ENCODE peak calls at places on chromosomes 7 and 10, in six cellular contexts. Q is mammary epithelial cell, H is fibroblast of lung, C is IMR-90, E is keratinocyte, M is mesenchymal stem cell. J is an unnamed sample.

GRCh38 chr10:23270531-23270930 is 74.1 kb downstream of the C10orf67 start:
- DNase-seq in E (no peak), M (no peak), C (no peak), H (no peak), Q (no peak), J (no peak)

GRCh38 chr7:14598978-14599377 is 303.6 kb downstream of the DGKB start:
- DNase-seq in C (peak), Q (peak), M (no peak), E (no peak), H (peak), J (no peak)

GRCh38 chr10:127908958-127909267 is 2.0 kb downstream of the PTPRE start:
- DNase-seq in E (no peak), H (no peak), M (no peak), Q (no peak), C (no peak), J (no peak)

GRCh38 chr10:85458274-85458673 is 908.3 kb downstream of the GRID1 start:
- DNase-seq in M (no peak), H (no peak), Q (no peak), E (no peak), C (no peak), J (no peak)

GRCh38 chr7:64654796-64655548 is 11.0 kb upstream of the ZNF107 start:
- DNase-seq in M (no peak), C (no peak), Q (peak), H (no peak), E (no peak), J (no peak)

GRCh38 chr7:100373261-100373831 is at the start of gene PILRA:
- DNase-seq in Q (no peak), H (no peak), M (peak), C (no peak), E (no peak), J (peak)

GRCh38 chr7:21923663-21924062 is 22.0 kb downstream of the CDCA7L start:
- DNase-seq in Q (no peak), C (peak), E (no peak), M (no peak), H (peak), J (peak)

GRCh38 chr7:15886626-15887025 is 200.1 kb upstream of the MEOX2 start:
- DNase-seq in E (no peak), Q (no peak), C (no peak), M (no peak), H (no peak), J (no peak)

GRCh38 chr10:34726862-34727261 is 88.2 kb downstream of the PARD3 start:
- DNase-seq in E (no peak), H (no peak), C (no peak), Q (no peak), M (no peak), J (no peak)

GRCh38 chr7:151923097-151923876 is 33.0 kb upstream of the GALNTL5 start:
- DNase-seq in C (no peak), E (no peak), Q (peak), H (no peak), M (no peak), J (peak)

GRCh38 chr7:30470163-30470770 is 8.3 kb downstream of the NOD1 start:
- DNase-seq in C (peak), H (peak), M (peak), E (no peak), Q (no peak), J (no peak)

GRCh38 chr10:112983444-112984056 is 33.5 kb downstream of the TCF7L2 start:
- DNase-seq in Q (no peak), M (no peak), E (no peak), H (no peak), C (no peak), J (no peak)
- H3K9ac ChIP-seq in Q (no peak), M (no peak), E (no peak), H (no peak), C (no peak), J (no peak)

GRCh38 chr10:124739996-124740373 is 4.2 kb downstream of the FAM53B start:
- DNase-seq in E (no peak), C (no peak), M (no peak), H (no peak), Q (no peak), J (no peak)
- H3K9ac ChIP-seq in E (peak), C (no peak), M (peak), H (no peak), Q (peak), J (peak)

DNA sequence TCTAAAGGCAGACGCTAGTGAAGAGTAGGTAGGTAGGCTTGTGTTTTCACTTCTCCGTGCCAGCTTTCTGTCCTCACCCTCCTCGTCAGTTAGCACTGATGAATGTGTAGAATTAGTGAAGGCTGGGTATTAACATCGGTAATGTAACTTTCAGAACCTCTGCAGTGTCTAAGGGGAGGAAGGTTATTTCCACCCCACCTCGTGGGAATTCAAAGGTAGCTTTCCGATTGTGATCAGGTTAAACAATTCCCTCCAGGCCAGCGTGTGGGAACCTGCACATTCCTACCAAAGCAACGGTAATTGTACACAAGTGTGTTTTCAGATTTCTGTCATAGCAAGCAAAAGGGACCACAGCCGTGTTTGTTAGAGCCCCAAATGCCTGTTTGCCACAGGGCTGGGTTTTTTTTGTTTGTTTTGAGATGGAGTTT is 405.0 kb upstream of the GALNT17 start:
- DNase-seq in E (no peak), M (no peak), H (no peak), C (no peak), Q (no peak), J (no peak)
- H3K9ac ChIP-seq in E (peak), M (no peak), H (no peak), C (no peak), Q (no peak), J (no peak)

DNA sequence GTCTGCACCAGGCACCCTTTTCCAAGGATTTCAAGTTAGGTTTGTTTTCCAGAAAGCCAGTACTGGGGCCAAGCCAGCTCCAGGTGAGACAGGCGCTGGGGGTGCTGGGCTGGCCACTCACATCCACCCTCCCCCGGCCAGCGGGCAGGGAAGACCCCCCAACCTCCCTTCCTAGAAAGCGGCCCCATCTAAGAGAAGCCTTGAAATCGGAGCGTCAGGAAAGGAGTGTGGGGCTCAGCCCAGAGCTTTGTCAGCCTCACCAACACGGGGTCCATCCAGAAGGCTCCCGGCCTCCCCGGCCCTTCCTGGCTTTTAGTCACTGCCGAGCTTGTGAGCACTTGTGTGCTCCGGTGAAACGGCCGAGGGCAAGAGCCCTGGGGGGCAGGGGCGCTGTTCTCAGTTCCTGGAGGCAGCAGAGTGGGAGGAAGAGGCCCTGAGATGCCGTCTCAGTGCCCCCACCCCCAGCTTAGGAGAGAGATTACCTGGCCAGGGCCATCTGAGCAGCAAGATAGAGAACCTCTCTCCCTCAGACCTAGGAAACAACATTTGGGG is 39.6 kb downstream of the PDGFA start:
- DNase-seq in E (no peak), Q (no peak), H (no peak), M (no peak), C (no peak), J (no peak)
- H3K9ac ChIP-seq in E (no peak), Q (no peak), H (no peak), M (no peak), C (no peak), J (no peak)

GRCh38 chr10:10791869-10792268 is 225.8 kb upstream of the CELF2 start:
- DNase-seq in E (no peak), Q (no peak), H (no peak), M (no peak), C (no peak), J (no peak)
- H3K9ac ChIP-seq in E (peak), Q (peak), H (no peak), M (no peak), C (no peak), J (no peak)

J was measured in adipocyte.